ENCODE peak calls at places on chromosomes 2 and 18, in seven cellular contexts. T is NCI-H748 treated with DMSO at 0.1 percent for 48 hours; M is HFF-Myc; R is RPMI8226; A is CD8-positive, alpha-beta T cell; I is putamen; O is cardiac muscle cell. W is an unnamed sample.

GRCh38 chr18:44411971-44412370 is 268.7 kb upstream of the SETBP1 start:
- DNase-seq in R (no peak), O (no peak), A (no peak), M (no peak), T (no peak), I (no peak), W (no peak)

GRCh38 chr2:196335238-196335637 is 163.9 kb upstream of the STK17B start:
- DNase-seq in R (no peak), M (peak), I (no peak), O (no peak), T (no peak), A (no peak), W (no peak)

GRCh38 chr2:11140492-11140891 is 14.8 kb upstream of the SLC66A3 start:
- DNase-seq in R (no peak), A (no peak), I (no peak), O (no peak), M (no peak), T (no peak), W (no peak)

GRCh38 chr18:79019876-79020275 is 40.3 kb downstream of the SALL3 start:
- DNase-seq in A (no peak), M (no peak), R (no peak), O (no peak), T (no peak), I (no peak), W (no peak)

GRCh38 chr18:1002653-1003178 is 98.0 kb downstream of the ADCYAP1 start:
- DNase-seq in I (no peak), O (no peak), T (no peak), R (no peak), A (no peak), M (no peak), W (no peak)

GRCh38 chr2:70086278-70086837 is 919 bp upstream of the PCBP1 start:
- DNase-seq in M (no peak), R (peak), A (peak), I (peak), O (peak), T (no peak), W (no peak)

GRCh38 chr18:78519394-78520062 is 460.1 kb upstream of the SALL3 start:
- DNase-seq in R (no peak), M (no peak), I (no peak), O (no peak), T (no peak), A (peak), W (no peak)

GRCh38 chr18:13139885-13140450 is 78.6 kb upstream of the LDLRAD4 start:
- DNase-seq in O (no peak), T (no peak), R (peak), M (no peak), I (no peak), A (no peak), W (no peak)

GRCh38 chr18:62368100-62368499 is 43.0 kb downstream of the TNFRSF11A start:
- DNase-seq in T (no peak), M (no peak), O (no peak), A (no peak), I (no peak), R (no peak), W (no peak)

GRCh38 chr2:230905448-230906430 is 19.3 kb downstream of the GPR55 start:
- DNase-seq in M (no peak), O (peak), R (no peak), T (no peak), A (peak), I (no peak), W (no peak)

GRCh38 chr18:3212636-3213035 is 7.1 kb downstream of the MYOM1 start:
- DNase-seq in R (no peak), I (no peak), T (no peak), M (no peak), O (no peak), A (no peak), W (no peak)

GRCh38 chr2:74824675-74825074 is 9.3 kb upstream of the HK2 start:
- DNase-seq in M (no peak), O (no peak), A (no peak), R (no peak), I (no peak), T (no peak), W (no peak)

GRCh38 chr18:50678651-50679415 is 118.9 kb downstream of the MAPK4 start:
- DNase-seq in I (no peak), M (no peak), T (no peak), R (no peak), A (no peak), O (no peak), W (no peak)

GRCh38 chr18:61738488-61738887 is 154.3 kb downstream of the RNF152 start:
- DNase-seq in I (no peak), R (no peak), A (no peak), O (no peak), M (no peak), T (no peak), W (peak)

GRCh38 chr2:144406111-144406788 is 113.7 kb downstream of the ZEB2 start:
- DNase-seq in M (no peak), A (no peak), R (no peak), O (no peak), I (no peak), T (no peak), W (no peak)

GRCh38 chr2:48264632-48265031 is 265.3 kb upstream of the STON1 start:
- DNase-seq in A (no peak), T (no peak), O (no peak), I (no peak), R (no peak), M (no peak), W (no peak)

GRCh38 chr18:79366177-79367094 is 29.3 kb upstream of the NFATC1 start:
- DNase-seq in I (no peak), T (no peak), M (peak), A (no peak), R (no peak), O (no peak), W (no peak)

GRCh38 chr2:140173790-140174189 is 1393.6 kb upstream of the NXPH2 start:
- DNase-seq in A (no peak), I (no peak), R (no peak), O (no peak), T (no peak), M (no peak), W (no peak)

W was measured in epithelial cell of proximal tubule.